ENCODE peak calls at places on chromosomes 5 and 9, in seven cellular contexts. W, G, Q, R, C, A and P are unnamed samples.
A peak's percentile ranks its signal among the peaks of the same experiment; 100 is the strongest.

GRCh38 chr5:176545737-176546509 is 3.2 kb upstream of the CDHR2 start:
- DNase-seq in G (no peak), R (no peak), A (no peak), C (no peak), W (no peak), Q (no peak), P (no peak)

GRCh38 chr9:104948277-104948676 is 20.3 kb upstream of the ABCA1 start:
- DNase-seq in R (no peak), C (no peak), G (no peak), W (no peak), A (no peak), Q (no peak), P (no peak)

GRCh38 chr5:19002111-19002510 is 985.9 kb downstream of the CDH18 start:
- DNase-seq in W (no peak), Q (no peak), A (no peak), C (no peak), R (no peak), G (no peak), P (no peak)

GRCh38 chr9:7467186-7467585 is 332.4 kb downstream of the DMAC1 start:
- DNase-seq in R (no peak), C (no peak), W (no peak), A (no peak), Q (no peak), G (no peak), P (no peak)

GRCh38 chr9:127424669-127424986 is 446 bp downstream of the ZNF79 start:
- DNase-seq in W (no peak), A (no peak), C (no peak), G (no peak), R (peak; percentile 11), Q (no peak), P (peak; percentile 85)

GRCh38 chr9:88303785-88304495 is 84.3 kb upstream of the SPIN1 start:
- DNase-seq in C (peak; percentile 33), G (no peak), R (peak; percentile 48), Q (no peak), A (peak; percentile 3), W (no peak), P (no peak)

GRCh38 chr5:94174748-94175411 is 433.5 kb upstream of the POU5F2 start:
- DNase-seq in G (no peak), R (no peak), C (peak; percentile 13), W (no peak), Q (no peak), A (no peak), P (no peak)

GRCh38 chr9:98087420-98088354 is 31.2 kb downstream of the NANS start:
- DNase-seq in C (peak; percentile 39), Q (peak; percentile 73), W (peak; percentile 51), G (no peak), R (no peak), A (no peak), P (peak; percentile 64)

GRCh38 chr9:21657966-21658667 is 144.3 kb upstream of the MTAP start:
- DNase-seq in G (no peak), C (no peak), R (no peak), A (no peak), Q (no peak), W (no peak), P (no peak)

GRCh38 chr5:103414598-103414997 is 148.0 kb downstream of the NUDT12 start:
- DNase-seq in A (no peak), C (no peak), G (no peak), R (no peak), W (no peak), Q (no peak), P (no peak)

GRCh38 chr5:123810253-123810652 is 298.3 kb downstream of the CSNK1G3 start:
- DNase-seq in Q (no peak), W (peak; percentile 28), R (no peak), G (peak; percentile 5), C (no peak), A (no peak), P (no peak)

GRCh38 chr9:123997665-123998277 is 13.8 kb upstream of the LHX2 start:
- DNase-seq in W (peak; percentile 69), R (no peak), C (peak; percentile 16), Q (peak; percentile 81), A (no peak), G (no peak), P (peak; percentile 84)

GRCh38 chr5:134577022-134577795 is 51.7 kb downstream of the JADE2 start:
- DNase-seq in R (no peak), C (peak; percentile 54), W (no peak), G (no peak), Q (no peak), A (peak; percentile 43), P (peak; percentile 60)

GRCh38 chr9:89007568-89007967 is 16.3 kb downstream of the S1PR3 start:
- DNase-seq in Q (no peak), W (no peak), C (no peak), R (no peak), A (no peak), G (no peak), P (no peak)

GRCh38 chr9:36808246-36808645 is 225.8 kb downstream of the PAX5 start:
- DNase-seq in A (no peak), W (no peak), G (no peak), C (no peak), Q (no peak), R (no peak), P (no peak)